ENCODE peak calls at places on chromosomes 13 and 19, in four cellular contexts. W is IMR-90, D is neuronal stem cell, Q is H9. E is an unnamed sample.

GRCh38 chr13:75788494-75788991 is 152.4 kb downstream of the LMO7 start:
- DNase-seq in W (peak; percentile 96), D (no peak), Q (no peak), E (no peak)

GRCh38 chr13:48411281-48412099 is 1.4 kb downstream of the LPAR6 start:
- DNase-seq in W (peak; percentile 21), D (no peak), Q (no peak), E (peak; percentile 8)

GRCh38 chr13:39773833-39774232 is 118.4 kb downstream of the COG6 start:
- DNase-seq in W (peak; percentile 71), D (no peak), Q (no peak), E (no peak)

GRCh38 chr13:111632906-111633305 is 312.5 kb downstream of the TEX29 start:
- DNase-seq in W (no peak), D (no peak), Q (peak; percentile 84), E (peak; percentile 88)

GRCh38 chr13:47215741-47216140 is 318.9 kb upstream of the HTR2A start:
- DNase-seq in W (peak; percentile 87), D (no peak), Q (no peak), E (peak; percentile 97)

GRCh38 chr13:51212808-51213728 is 9.1 kb upstream of the FAM124A start:
- DNase-seq in W (no peak), D (no peak), Q (no peak), E (no peak)

GRCh38 chr13:102317593-102317992 is 84.3 kb downstream of the FGF14 start:
- DNase-seq in W (peak; percentile 8), D (no peak), Q (no peak), E (peak; percentile 10)

GRCh38 chr19:41918653-41919244 is 9.5 kb downstream of the ERFL start:
- DNase-seq in W (no peak), D (no peak), Q (no peak), E (no peak)

GRCh38 chr13:20174656-20175405 is 14.0 kb upstream of the GJA3 start:
- DNase-seq in W (peak; percentile 99), D (no peak), Q (peak; percentile 54), E (peak; percentile 76)

GRCh38 chr13:36131215-36131930 is at the start of gene DCLK1:
- DNase-seq in W (no peak), D (peak; percentile 56), Q (peak; percentile 76), E (peak; percentile 71)

GRCh38 chr13:108919036-108919907 is 289.9 kb downstream of the MYO16 start:
- DNase-seq in W (peak; percentile 26), D (no peak), Q (no peak), E (no peak)

GRCh38 chr13:97018029-97018819 is 23.9 kb upstream of the OXGR1 start:
- DNase-seq in W (peak; percentile 61), D (no peak), Q (peak; percentile 51), E (peak; percentile 91)

GRCh38 chr19:16588824-16589577 is 16.8 kb upstream of the SLC35E1 start:
- DNase-seq in W (no peak), D (no peak), Q (no peak), E (no peak)
- H3K9ac ChIP-seq in W (no peak overlapping the region), D (no peak overlapping the region), Q (no peak overlapping the region), E (no peak overlapping the region)

DNA sequence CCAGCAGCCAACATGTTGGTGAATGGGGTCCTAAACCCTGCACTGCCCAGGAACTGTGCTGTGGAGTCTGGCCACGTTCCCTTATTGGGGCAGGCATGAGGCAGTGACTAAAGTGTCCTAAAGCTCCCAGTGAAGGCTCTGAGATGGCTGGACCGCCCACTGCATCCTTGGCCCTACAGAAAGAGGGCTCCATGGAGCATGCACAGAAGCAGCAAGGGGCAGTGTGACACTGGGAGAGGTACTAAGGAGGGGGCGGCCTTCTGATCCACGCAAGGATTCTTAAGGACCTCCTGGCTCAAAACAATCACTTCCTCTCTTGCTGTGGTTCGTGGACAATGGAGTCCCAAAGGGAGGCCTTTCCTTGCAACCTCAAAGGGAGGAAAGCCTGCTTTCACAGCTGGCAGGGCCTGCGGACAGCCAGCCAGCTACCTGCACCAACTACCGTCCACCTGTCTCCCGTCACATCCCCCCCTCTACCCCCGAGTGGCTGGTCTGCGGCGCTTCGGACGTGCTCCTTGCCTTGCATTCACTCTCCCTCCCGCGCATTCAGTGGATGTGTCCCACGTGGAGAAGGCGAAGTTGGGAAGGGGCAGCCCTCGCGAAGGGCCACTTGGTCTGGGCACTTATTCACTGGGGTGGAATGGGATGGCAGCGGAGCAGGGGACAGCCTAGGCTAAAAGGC is 63.9 kb upstream of the STARD13 start:
- DNase-seq in W (no peak), D (peak; percentile 3), Q (peak; percentile 47), E (peak; percentile 43)
- H3K4ac ChIP-seq in W (peak overlapping the region; percentile 92), D (no peak overlapping the region), Q (no peak overlapping the region), E (no peak overlapping the region)

DNA sequence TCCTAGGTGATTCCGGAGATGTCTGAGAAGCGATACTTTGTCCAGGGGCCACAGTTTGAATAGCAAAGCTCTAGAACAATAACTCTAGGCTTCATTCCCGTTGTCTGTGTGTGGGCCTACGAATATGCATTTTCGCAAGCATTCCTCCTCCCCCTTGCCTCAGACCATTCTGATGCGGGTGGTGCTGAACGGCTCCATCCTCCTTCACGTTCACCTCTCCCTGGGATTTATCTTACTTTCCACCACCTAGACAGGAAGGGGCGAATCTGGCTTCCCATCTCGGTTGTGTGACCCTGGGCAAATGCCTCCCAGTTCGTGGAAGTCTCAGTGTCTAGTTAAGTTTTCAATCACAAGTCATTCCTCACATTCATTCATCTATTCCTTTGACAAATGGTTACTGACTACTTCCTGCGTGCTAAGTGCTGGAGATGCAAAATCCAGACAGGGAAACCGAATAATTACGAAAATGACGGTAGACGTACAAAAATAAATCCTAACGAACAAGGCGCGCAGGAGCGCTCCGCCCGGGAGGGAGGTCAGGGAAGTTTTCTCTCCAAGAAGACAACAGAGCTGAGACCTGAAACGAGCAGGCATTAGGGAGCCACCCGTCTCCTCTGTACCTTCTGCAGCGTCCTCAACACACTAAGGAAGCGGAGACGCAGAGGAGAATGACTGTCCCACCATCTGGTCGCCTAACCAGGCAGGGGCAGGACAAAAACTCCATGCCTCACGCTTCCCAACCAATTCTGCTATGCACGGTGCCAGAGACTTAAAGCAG is 1.3 kb upstream of the CNOT3 start:
- DNase-seq in W (peak; percentile 16), D (no peak), Q (no peak), E (peak; percentile 54)
- H3K23ac ChIP-seq in W (peak overlapping the region; percentile 45), D (peak overlapping the region; percentile 68), Q (no peak overlapping the region), E (no peak overlapping the region)

DNA sequence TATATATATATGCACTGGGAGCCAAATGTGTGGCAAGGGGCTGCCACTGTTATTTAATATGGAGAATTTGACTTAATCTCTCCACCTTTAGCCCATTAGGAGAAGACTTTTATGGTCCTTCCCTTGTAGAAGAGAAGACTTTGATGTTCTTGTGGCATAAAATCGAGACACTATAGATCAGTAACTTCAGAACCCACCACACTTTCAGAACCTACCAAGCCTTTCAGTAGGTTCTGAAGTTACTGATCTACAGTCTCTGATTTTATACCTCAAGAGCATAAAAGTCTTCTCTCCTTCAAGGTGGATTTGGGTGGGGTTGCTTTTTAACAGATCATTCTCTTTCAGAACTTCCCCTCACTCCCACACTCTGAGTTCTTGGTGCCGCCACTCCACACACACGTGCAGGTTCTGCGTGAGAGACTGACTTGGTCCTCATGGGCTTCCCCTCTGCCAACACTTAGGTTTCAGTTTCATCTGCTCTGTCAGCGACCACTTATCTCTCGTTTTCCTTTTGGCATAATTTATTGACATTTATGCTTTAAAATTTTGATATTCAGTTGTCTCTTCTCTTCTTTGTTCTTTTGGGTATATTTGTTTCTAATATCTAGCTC is 213.4 kb upstream of the PCDH17 start:
- DNase-seq in W (no peak), D (no peak), Q (no peak), E (no peak)
- H3K9ac ChIP-seq in W (no peak overlapping the region), D (no peak overlapping the region), Q (no peak overlapping the region), E (no peak overlapping the region)

GRCh38 chr19:13052447-13053232 is 50.0 kb downstream of the LYL1 start:
- DNase-seq in W (no peak), D (no peak), Q (no peak), E (no peak)
- H3K4ac ChIP-seq in W (peak overlapping the region; percentile 100), D (no peak overlapping the region), Q (no peak overlapping the region), E (no peak overlapping the region)

GRCh38 chr19:8451377-8451776 is 6.6 kb downstream of the HNRNPM start:
- DNase-seq in W (no peak), D (no peak), Q (no peak), E (no peak)

GRCh38 chr19:8446055-8446709 is 1.4 kb downstream of the HNRNPM start:
- DNase-seq in W (no peak), D (no peak), Q (no peak), E (no peak)

GRCh38 chr19:8451885-8452284 is 7.1 kb downstream of the HNRNPM start:
- DNase-seq in W (peak; percentile 79), D (no peak), Q (no peak), E (peak; percentile 76)

GRCh38 chr19:8452446-8453123 is 7.8 kb downstream of the HNRNPM start:
- DNase-seq in W (no peak), D (no peak), Q (no peak), E (peak; percentile 78)

DNA sequence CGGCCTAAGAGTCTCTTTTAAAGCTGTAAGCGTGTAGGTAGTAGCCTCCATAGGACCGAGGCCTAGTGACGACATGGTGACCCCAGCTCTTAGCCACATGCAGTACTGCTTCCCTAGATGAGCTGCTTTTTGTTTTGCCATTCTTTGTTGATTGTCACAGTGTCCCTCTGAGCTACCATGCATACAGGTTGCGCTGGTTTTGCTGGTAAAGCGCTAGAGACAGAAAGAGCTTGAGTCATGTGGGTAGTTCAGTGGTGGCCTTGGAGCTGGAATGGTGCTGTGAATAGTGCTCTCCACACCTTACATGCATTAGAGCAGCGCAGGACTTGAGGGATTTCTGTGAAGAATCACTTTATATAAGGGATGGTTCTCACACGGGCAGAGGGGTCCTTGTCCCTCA is 5.1 kb downstream of the HNRNPM start:
- DNase-seq in W (no peak), D (no peak), Q (peak; percentile 41), E (peak; percentile 74)
- H3K23ac ChIP-seq in W (peak overlapping the region; percentile 71), D (no peak overlapping the region), Q (no peak overlapping the region), E (no peak overlapping the region)

GRCh38 chr19:16159655-16160054 is 13.7 kb downstream of the CIB3 start:
- DNase-seq in W (no peak), D (no peak), Q (no peak), E (no peak)

GRCh38 chr19:16164222-16164890 is 9.0 kb downstream of the CIB3 start:
- DNase-seq in W (no peak), D (no peak), Q (no peak), E (no peak)

GRCh38 chr19:16160943-16161560 is 12.3 kb downstream of the CIB3 start:
- DNase-seq in W (peak; percentile 87), D (no peak), Q (no peak), E (peak; percentile 34)

GRCh38 chr19:16160445-16160942 is 12.8 kb downstream of the CIB3 start:
- DNase-seq in W (no peak), D (no peak), Q (no peak), E (no peak)

GRCh38 chr19:16161848-16162247 is 11.5 kb downstream of the CIB3 start:
- DNase-seq in W (peak; percentile 85), D (no peak), Q (no peak), E (no peak)
- H3K9ac ChIP-seq in W (no peak overlapping the region), D (no peak overlapping the region), Q (no peak overlapping the region), E (no peak overlapping the region)

DNA sequence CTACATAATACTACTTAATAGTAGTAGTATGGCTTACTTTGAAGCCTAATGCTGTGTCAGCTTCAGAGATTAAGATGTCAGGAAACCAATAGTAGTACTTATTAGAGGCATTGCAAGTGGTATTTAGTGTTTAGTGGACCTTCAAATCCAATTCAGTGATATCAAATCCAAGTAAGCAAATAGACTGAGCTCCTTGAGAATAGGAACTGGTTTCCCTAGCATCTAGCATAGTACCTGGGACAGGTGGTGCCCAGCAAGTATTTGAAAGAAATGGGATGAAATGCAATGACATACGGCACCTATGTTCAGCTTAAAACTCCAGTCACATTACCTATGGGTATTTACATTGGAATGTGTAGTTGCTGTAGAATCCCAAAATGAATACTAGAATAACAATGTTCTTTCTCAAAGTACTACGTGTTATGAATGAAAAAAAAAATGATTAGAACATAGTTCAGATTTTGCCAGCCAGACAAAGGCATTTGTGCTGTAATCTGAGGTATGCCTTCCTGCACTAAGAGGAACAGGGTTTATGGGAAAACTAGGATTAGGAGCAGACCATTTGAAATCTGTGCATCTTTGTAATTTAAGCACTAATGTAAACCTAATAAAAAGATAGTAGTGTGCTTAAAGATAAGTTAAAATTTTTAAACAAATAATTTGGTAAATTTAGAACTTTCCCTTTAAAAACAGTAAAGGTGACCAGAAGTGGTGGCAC is 17.1 kb downstream of the LSM14A start:
- DNase-seq in W (no peak), D (no peak), Q (no peak), E (no peak)
- H3K4ac ChIP-seq in W (no peak overlapping the region), D (no peak overlapping the region), Q (no peak overlapping the region), E (no peak overlapping the region)

E was measured in mesendoderm.